ENCODE peak calls at places on chromosome 22, in eight cellular contexts. One of them, this sample, is unnamed. For H3K4me1, the result is how much of the 10 kb centered on the place peaks cover.

GRCh38 chr22:46979506-46979905 is 217.1 kb downstream of the TBC1D22A start:
- DNase-seq in lung: no peak
- DNase-seq in IMR-90: no peak
- DNase-seq in lower lobe of right lung: no peak
- DNase-seq in DND-41: no peak
- DNase-seq in CD8-positive, alpha-beta T cell: no peak
- DNase-seq in upper lobe of right lung: no peak
- DNase-seq in neural progenitor cell: no peak
- DNase-seq in this sample: no peak

GRCh38 chr22:48403521-48403921 is 1424.2 kb downstream of the BRD1 start:
- DNase-seq in lung: no peak
- DNase-seq in IMR-90: no peak
- DNase-seq in lower lobe of right lung: no peak
- DNase-seq in DND-41: no peak
- DNase-seq in CD8-positive, alpha-beta T cell: no peak
- DNase-seq in upper lobe of right lung: no peak
- DNase-seq in neural progenitor cell: no peak
- DNase-seq in this sample: no peak

GRCh38 chr22:45911601-45912271 is 65.2 kb downstream of the WNT7B start:
- DNase-seq in lung: peak
- DNase-seq in IMR-90: no peak
- DNase-seq in lower lobe of right lung: peak
- DNase-seq in DND-41: no peak
- DNase-seq in CD8-positive, alpha-beta T cell: no peak
- DNase-seq in upper lobe of right lung: peak
- DNase-seq in neural progenitor cell: no peak
- DNase-seq in this sample: no peak

GRCh38 chr22:31625661-31626426 is 36.2 kb downstream of the PISD start:
- DNase-seq in lung: no peak
- DNase-seq in IMR-90: peak
- DNase-seq in lower lobe of right lung: no peak
- DNase-seq in DND-41: no peak
- DNase-seq in CD8-positive, alpha-beta T cell: peak
- DNase-seq in upper lobe of right lung: no peak
- DNase-seq in neural progenitor cell: peak
- DNase-seq in this sample: no peak

GRCh38 chr22:46866591-46866990 is 104.1 kb downstream of the TBC1D22A start:
- DNase-seq in lung: no peak
- DNase-seq in IMR-90: peak
- DNase-seq in lower lobe of right lung: no peak
- DNase-seq in DND-41: no peak
- DNase-seq in CD8-positive, alpha-beta T cell: no peak
- DNase-seq in upper lobe of right lung: no peak
- DNase-seq in neural progenitor cell: no peak
- DNase-seq in this sample: no peak

GRCh38 chr22:32286290-32286840 is 31.2 kb upstream of the SLC5A4 start:
- DNase-seq in lung: no peak
- DNase-seq in IMR-90: no peak
- DNase-seq in lower lobe of right lung: no peak
- DNase-seq in DND-41: no peak
- DNase-seq in CD8-positive, alpha-beta T cell: no peak
- DNase-seq in upper lobe of right lung: no peak
- DNase-seq in neural progenitor cell: no peak
- DNase-seq in this sample: no peak

GRCh38 chr22:32910358-32910757 is 108.9 kb downstream of the TIMP3 start:
- DNase-seq in lung: no peak
- DNase-seq in IMR-90: no peak
- DNase-seq in lower lobe of right lung: no peak
- DNase-seq in DND-41: no peak
- DNase-seq in CD8-positive, alpha-beta T cell: no peak
- DNase-seq in upper lobe of right lung: no peak
- DNase-seq in neural progenitor cell: no peak
- DNase-seq in this sample: no peak

GRCh38 chr22:17436981-17437410 is 67.7 kb downstream of the CECR2 start:
- DNase-seq in lung: no peak
- DNase-seq in IMR-90: no peak
- DNase-seq in lower lobe of right lung: no peak
- DNase-seq in DND-41: no peak
- DNase-seq in CD8-positive, alpha-beta T cell: no peak
- DNase-seq in upper lobe of right lung: no peak
- DNase-seq in neural progenitor cell: peak
- DNase-seq in this sample: no peak

GRCh38 chr22:42688241-42688913 is 32.3 kb downstream of the A4GALT start:
- DNase-seq in lung: peak
- DNase-seq in IMR-90: peak
- DNase-seq in lower lobe of right lung: peak
- DNase-seq in DND-41: no peak
- DNase-seq in CD8-positive, alpha-beta T cell: no peak
- DNase-seq in upper lobe of right lung: peak
- DNase-seq in neural progenitor cell: peak
- DNase-seq in this sample: no peak

GRCh38 chr22:42684462-42685195 is 35.4 kb upstream of the CYB5R3 start:
- DNase-seq in lung: no peak
- DNase-seq in IMR-90: no peak
- DNase-seq in lower lobe of right lung: no peak
- DNase-seq in DND-41: no peak
- DNase-seq in CD8-positive, alpha-beta T cell: no peak
- DNase-seq in upper lobe of right lung: no peak
- DNase-seq in neural progenitor cell: no peak
- DNase-seq in this sample: no peak

GRCh38 chr22:42686756-42687491 is 33.7 kb downstream of the A4GALT start:
- DNase-seq in lung: no peak
- DNase-seq in IMR-90: no peak
- DNase-seq in lower lobe of right lung: no peak
- DNase-seq in DND-41: no peak
- DNase-seq in CD8-positive, alpha-beta T cell: no peak
- DNase-seq in upper lobe of right lung: no peak
- DNase-seq in neural progenitor cell: no peak
- DNase-seq in this sample: no peak

GRCh38 chr22:42683599-42684283 is 34.5 kb upstream of the CYB5R3 start:
- DNase-seq in lung: no peak
- DNase-seq in IMR-90: no peak
- DNase-seq in lower lobe of right lung: no peak
- DNase-seq in DND-41: no peak
- DNase-seq in CD8-positive, alpha-beta T cell: no peak
- DNase-seq in upper lobe of right lung: no peak
- DNase-seq in neural progenitor cell: no peak
- DNase-seq in this sample: no peak

DNA sequence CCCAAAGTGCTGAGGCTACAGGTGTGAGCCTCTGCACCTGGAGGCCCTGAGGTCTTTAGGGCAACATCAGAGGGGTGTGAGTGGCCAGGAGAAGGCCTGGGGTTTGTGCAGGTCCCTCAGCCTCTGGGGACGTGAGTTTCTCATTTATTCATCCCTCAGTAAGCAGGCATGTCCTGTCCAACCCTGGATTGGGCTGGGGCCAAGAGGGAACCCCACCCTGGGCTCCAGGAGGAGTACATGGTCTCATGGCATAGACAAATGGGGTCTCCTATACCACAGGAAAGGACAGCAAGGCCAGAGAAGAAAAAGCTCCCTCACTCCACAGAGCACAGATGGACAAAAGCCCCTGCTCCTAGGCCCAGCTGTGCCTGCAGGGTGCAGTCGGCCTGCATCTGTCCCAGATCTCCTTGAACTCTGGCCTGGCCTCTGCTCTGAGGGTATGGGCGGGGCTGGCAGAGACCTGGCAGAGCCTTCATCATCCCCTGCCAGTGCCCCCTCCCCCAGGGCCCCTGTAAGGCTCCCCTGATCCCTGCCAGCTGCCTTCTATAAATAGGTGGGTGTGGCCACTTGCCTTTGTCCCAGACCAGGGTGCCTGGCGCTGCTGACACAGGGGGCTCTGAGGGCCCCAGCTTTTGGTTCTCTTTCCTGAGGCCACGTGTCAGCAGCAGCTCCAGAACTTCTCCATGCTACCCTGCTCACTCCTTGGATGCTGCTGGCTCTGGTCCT is 34.6 kb downstream of the A4GALT start:
- DNase-seq in lung: no peak
- DNase-seq in IMR-90: no peak
- DNase-seq in lower lobe of right lung: no peak
- DNase-seq in DND-41: peak
- DNase-seq in CD8-positive, alpha-beta T cell: no peak
- DNase-seq in upper lobe of right lung: no peak
- DNase-seq in neural progenitor cell: peak
- DNase-seq in this sample: no peak
- H3K27ac ChIP-seq in lung: peak
- H3K27ac ChIP-seq in IMR-90: peak
- H3K27ac ChIP-seq in lower lobe of right lung: peak
- H3K27ac ChIP-seq in DND-41: no peak
- H3K27ac ChIP-seq in CD8-positive, alpha-beta T cell: no peak
- H3K27ac ChIP-seq in upper lobe of right lung: peak
- H3K27ac ChIP-seq in neural progenitor cell: no peak
- H3K27ac ChIP-seq in this sample: no peak

DNA sequence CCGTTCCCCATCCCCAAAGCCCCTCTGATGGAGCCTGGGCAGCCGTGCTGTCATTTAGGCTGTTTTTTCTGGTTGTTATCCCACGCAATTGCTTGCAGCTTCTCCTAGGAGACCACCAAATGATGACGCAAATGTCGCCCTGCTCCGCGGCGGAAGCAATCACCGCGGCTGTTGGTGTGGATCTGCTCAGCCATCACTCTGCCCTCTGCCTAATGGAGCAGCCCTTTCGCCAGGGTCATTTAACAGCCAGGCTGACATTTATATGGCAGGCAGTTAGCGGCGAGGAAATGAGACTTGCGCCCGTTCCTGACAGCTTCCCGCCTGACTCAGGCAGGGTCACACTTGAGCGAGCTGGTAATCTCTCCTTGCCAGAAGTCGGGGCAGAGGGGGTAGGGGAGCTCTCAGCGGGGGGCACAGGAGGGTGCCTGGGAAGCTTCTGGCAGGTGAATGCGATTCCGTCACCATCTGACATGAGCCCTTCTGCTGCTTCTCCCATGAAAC is 97.9 kb upstream of the RTL6 start:
- DNase-seq in lung: no peak
- DNase-seq in IMR-90: peak
- DNase-seq in lower lobe of right lung: no peak
- DNase-seq in DND-41: no peak
- DNase-seq in CD8-positive, alpha-beta T cell: no peak
- DNase-seq in upper lobe of right lung: no peak
- DNase-seq in neural progenitor cell: no peak
- DNase-seq in this sample: no peak
- H3K4me1 ChIP-seq in lung: under half
- H3K4me1 ChIP-seq in IMR-90: under half
- H3K4me1 ChIP-seq in lower lobe of right lung: under half
- H3K4me1 ChIP-seq in DND-41: under half
- H3K4me1 ChIP-seq in CD8-positive, alpha-beta T cell: under half
- H3K4me1 ChIP-seq in upper lobe of right lung: under half
- H3K4me1 ChIP-seq in neural progenitor cell: under half
- H3K4me1 ChIP-seq in this sample: under half

GRCh38 chr22:36356708-36357694 is 30.8 kb downstream of the MYH9 start:
- DNase-seq in lung: no peak
- DNase-seq in IMR-90: peak
- DNase-seq in lower lobe of right lung: no peak
- DNase-seq in DND-41: no peak
- DNase-seq in CD8-positive, alpha-beta T cell: peak
- DNase-seq in upper lobe of right lung: no peak
- DNase-seq in neural progenitor cell: no peak
- DNase-seq in this sample: peak

GRCh38 chr22:36360011-36360410 is 27.8 kb downstream of the MYH9 start:
- DNase-seq in lung: no peak
- DNase-seq in IMR-90: no peak
- DNase-seq in lower lobe of right lung: no peak
- DNase-seq in DND-41: no peak
- DNase-seq in CD8-positive, alpha-beta T cell: no peak
- DNase-seq in upper lobe of right lung: no peak
- DNase-seq in neural progenitor cell: peak
- DNase-seq in this sample: no peak

GRCh38 chr22:36360871-36361383 is 26.8 kb downstream of the MYH9 start:
- DNase-seq in lung: no peak
- DNase-seq in IMR-90: peak
- DNase-seq in lower lobe of right lung: no peak
- DNase-seq in DND-41: no peak
- DNase-seq in CD8-positive, alpha-beta T cell: no peak
- DNase-seq in upper lobe of right lung: no peak
- DNase-seq in neural progenitor cell: no peak
- DNase-seq in this sample: no peak

GRCh38 chr22:36358533-36359171 is 29.1 kb downstream of the MYH9 start:
- DNase-seq in lung: no peak
- DNase-seq in IMR-90: no peak
- DNase-seq in lower lobe of right lung: no peak
- DNase-seq in DND-41: no peak
- DNase-seq in CD8-positive, alpha-beta T cell: no peak
- DNase-seq in upper lobe of right lung: no peak
- DNase-seq in neural progenitor cell: no peak
- DNase-seq in this sample: no peak

DNA sequence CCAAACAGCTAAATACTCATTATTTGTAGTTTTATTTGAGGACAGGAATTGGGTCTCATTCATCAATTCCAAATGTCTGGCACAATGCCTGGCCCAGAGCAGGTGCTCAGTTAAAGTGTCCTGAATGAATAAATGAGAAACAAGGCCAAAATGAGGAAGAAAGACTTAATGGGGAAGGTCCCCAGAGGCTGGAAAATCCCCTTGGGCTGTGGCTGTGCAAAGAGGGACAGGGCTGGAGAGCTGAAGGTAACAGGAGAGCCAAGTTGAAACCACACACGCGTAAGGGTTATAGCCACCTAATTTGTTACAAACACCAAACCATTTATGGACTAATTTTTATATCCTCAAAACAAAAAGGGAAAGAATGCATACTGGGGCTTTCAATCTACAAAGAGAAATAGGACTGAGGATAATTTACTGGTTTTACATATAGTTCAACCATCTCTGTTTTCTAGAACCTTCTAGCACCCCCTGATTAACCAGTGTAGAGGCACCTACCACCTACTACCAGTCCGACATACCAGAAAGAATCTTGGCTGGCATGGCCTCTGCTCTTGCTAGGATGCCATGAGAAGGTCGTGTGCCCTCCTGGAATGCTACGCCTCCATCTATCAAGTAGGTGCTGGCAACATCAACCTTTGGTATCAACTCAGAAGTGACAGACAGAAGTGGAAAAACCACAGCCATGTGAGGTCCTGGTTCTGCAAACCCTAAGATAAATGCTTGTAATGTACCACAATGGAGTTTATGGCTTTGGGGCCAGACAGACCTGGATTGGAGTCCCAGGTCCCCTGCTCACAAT is 28.4 kb downstream of the MYH9 start:
- DNase-seq in lung: no peak
- DNase-seq in IMR-90: no peak
- DNase-seq in lower lobe of right lung: no peak
- DNase-seq in DND-41: no peak
- DNase-seq in CD8-positive, alpha-beta T cell: no peak
- DNase-seq in upper lobe of right lung: no peak
- DNase-seq in neural progenitor cell: no peak
- DNase-seq in this sample: no peak
- H3K4me3 ChIP-seq in lung: no peak
- H3K4me3 ChIP-seq in IMR-90: no peak
- H3K4me3 ChIP-seq in lower lobe of right lung: no peak
- H3K4me3 ChIP-seq in DND-41: no peak
- H3K4me3 ChIP-seq in CD8-positive, alpha-beta T cell: no peak
- H3K4me3 ChIP-seq in upper lobe of right lung: no peak
- H3K4me3 ChIP-seq in neural progenitor cell: no peak
- H3K4me3 ChIP-seq in this sample: peak

DNA sequence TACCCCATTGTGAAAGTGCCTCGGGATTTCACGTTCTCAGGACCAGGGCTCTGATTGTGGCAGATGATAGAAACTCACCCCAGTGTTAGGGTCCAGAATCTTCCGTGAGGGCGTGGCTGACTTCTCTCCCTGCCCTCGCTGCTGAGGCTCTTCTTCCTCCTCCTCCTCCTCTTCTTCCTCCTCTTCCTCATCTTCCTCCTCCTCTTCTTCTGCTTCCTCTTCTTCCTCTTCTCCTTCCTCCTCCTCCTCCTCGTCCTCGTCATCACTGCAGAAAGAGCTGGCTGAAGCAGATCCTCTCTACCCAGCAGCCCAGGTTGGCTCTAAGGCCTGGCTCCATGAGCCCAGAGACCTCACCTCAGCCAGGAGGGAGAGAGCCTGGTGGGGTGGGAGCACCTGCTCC is 13.5 kb upstream of the CHADL start:
- DNase-seq in lung: no peak
- DNase-seq in IMR-90: no peak
- DNase-seq in lower lobe of right lung: no peak
- DNase-seq in DND-41: no peak
- DNase-seq in CD8-positive, alpha-beta T cell: no peak
- DNase-seq in upper lobe of right lung: no peak
- DNase-seq in neural progenitor cell: no peak
- DNase-seq in this sample: no peak
- H3K27ac ChIP-seq in lung: no peak
- H3K27ac ChIP-seq in IMR-90: no peak
- H3K27ac ChIP-seq in lower lobe of right lung: no peak
- H3K27ac ChIP-seq in DND-41: no peak
- H3K27ac ChIP-seq in CD8-positive, alpha-beta T cell: no peak
- H3K27ac ChIP-seq in upper lobe of right lung: no peak
- H3K27ac ChIP-seq in neural progenitor cell: no peak
- H3K27ac ChIP-seq in this sample: no peak

This sample was measured in CD4-positive, CD25-positive, alpha-beta regulatory T cell.